ENCODE peak calls at places on chromosomes 12 and 14, in six cellular contexts. One of them, this sample, is unnamed.
A peak's percentile ranks its signal among the peaks of the same experiment; 100 is the strongest.

GRCh38 chr14:68949236-68949965 is 29.7 kb downstream of the ACTN1 start:
- DNase-seq in fibroblast of mammary gland: peak; percentile 41
- DNase-seq in GM06990: no peak
- DNase-seq in left ventricle myocardium inferior: no peak
- DNase-seq in AG04450: no peak
- DNase-seq in lower lobe of right lung: no peak
- DNase-seq in this sample: no peak

GRCh38 chr12:13165578-13166120 is 30.9 kb upstream of the EMP1 start:
- DNase-seq in fibroblast of mammary gland: peak; percentile 83
- DNase-seq in GM06990: no peak
- DNase-seq in left ventricle myocardium inferior: peak; percentile 54
- DNase-seq in AG04450: no peak
- DNase-seq in lower lobe of right lung: peak; percentile 81
- DNase-seq in this sample: no peak

GRCh38 chr12:86194721-86195120 is 61.5 kb downstream of the MGAT4C start:
- DNase-seq in fibroblast of mammary gland: no peak
- DNase-seq in GM06990: no peak
- DNase-seq in left ventricle myocardium inferior: no peak
- DNase-seq in AG04450: no peak
- DNase-seq in lower lobe of right lung: no peak
- DNase-seq in this sample: no peak

GRCh38 chr12:112243255-112243965 is 118.0 kb downstream of the TRAFD1 start:
- DNase-seq in fibroblast of mammary gland: no peak
- DNase-seq in GM06990: peak; percentile 11
- DNase-seq in left ventricle myocardium inferior: no peak
- DNase-seq in AG04450: no peak
- DNase-seq in lower lobe of right lung: no peak
- DNase-seq in this sample: no peak

GRCh38 chr12:113261847-113262470 is 40.7 kb downstream of the TPCN1 start:
- DNase-seq in fibroblast of mammary gland: no peak
- DNase-seq in GM06990: no peak
- DNase-seq in left ventricle myocardium inferior: no peak
- DNase-seq in AG04450: no peak
- DNase-seq in lower lobe of right lung: no peak
- DNase-seq in this sample: no peak

GRCh38 chr12:112362309-112362708 is 19.9 kb downstream of the HECTD4 start:
- DNase-seq in fibroblast of mammary gland: no peak
- DNase-seq in GM06990: no peak
- DNase-seq in left ventricle myocardium inferior: no peak
- DNase-seq in AG04450: no peak
- DNase-seq in lower lobe of right lung: no peak
- DNase-seq in this sample: no peak

GRCh38 chr14:68968051-68968450 is 11.1 kb downstream of the ACTN1 start:
- DNase-seq in fibroblast of mammary gland: no peak
- DNase-seq in GM06990: no peak
- DNase-seq in left ventricle myocardium inferior: no peak
- DNase-seq in AG04450: no peak
- DNase-seq in lower lobe of right lung: no peak
- DNase-seq in this sample: no peak

GRCh38 chr12:21993438-21993981 is 52.3 kb upstream of the ABCC9 start:
- DNase-seq in fibroblast of mammary gland: no peak
- DNase-seq in GM06990: no peak
- DNase-seq in left ventricle myocardium inferior: no peak
- DNase-seq in AG04450: no peak
- DNase-seq in lower lobe of right lung: no peak
- DNase-seq in this sample: no peak

GRCh38 chr14:91361236-91361811 is 56.3 kb downstream of the CCDC88C start:
- DNase-seq in fibroblast of mammary gland: peak; percentile 61
- DNase-seq in GM06990: no peak
- DNase-seq in left ventricle myocardium inferior: no peak
- DNase-seq in AG04450: no peak
- DNase-seq in lower lobe of right lung: peak; percentile 72
- DNase-seq in this sample: no peak

GRCh38 chr12:85301054-85301453 is 21.0 kb downstream of the ALX1 start:
- DNase-seq in fibroblast of mammary gland: no peak
- DNase-seq in GM06990: no peak
- DNase-seq in left ventricle myocardium inferior: no peak
- DNase-seq in AG04450: no peak
- DNase-seq in lower lobe of right lung: no peak
- DNase-seq in this sample: no peak

GRCh38 chr12:102543494-102543893 is 63.1 kb upstream of the IGF1 start:
- DNase-seq in fibroblast of mammary gland: no peak
- DNase-seq in GM06990: no peak
- DNase-seq in left ventricle myocardium inferior: no peak
- DNase-seq in AG04450: no peak
- DNase-seq in lower lobe of right lung: no peak
- DNase-seq in this sample: no peak

GRCh38 chr14:70784886-70785285 is 24.4 kb downstream of the MAP3K9 start:
- DNase-seq in fibroblast of mammary gland: no peak
- DNase-seq in GM06990: no peak
- DNase-seq in left ventricle myocardium inferior: no peak
- DNase-seq in AG04450: no peak
- DNase-seq in lower lobe of right lung: no peak
- DNase-seq in this sample: no peak

GRCh38 chr12:76137611-76138010 is 53.1 kb upstream of the NAP1L1 start:
- DNase-seq in fibroblast of mammary gland: no peak
- DNase-seq in GM06990: no peak
- DNase-seq in left ventricle myocardium inferior: no peak
- DNase-seq in AG04450: no peak
- DNase-seq in lower lobe of right lung: no peak
- DNase-seq in this sample: peak; percentile 67

GRCh38 chr12:8722286-8722685 is 24.5 kb downstream of the RIMKLB start:
- DNase-seq in fibroblast of mammary gland: no peak
- DNase-seq in GM06990: no peak
- DNase-seq in left ventricle myocardium inferior: no peak
- DNase-seq in AG04450: no peak
- DNase-seq in lower lobe of right lung: no peak
- DNase-seq in this sample: no peak

GRCh38 chr12:26125451-26126339 is 858 bp upstream of the BHLHE41 start:
- DNase-seq in fibroblast of mammary gland: peak; percentile 68
- DNase-seq in GM06990: peak; percentile 65
- DNase-seq in left ventricle myocardium inferior: peak; percentile 76
- DNase-seq in AG04450: no peak
- DNase-seq in lower lobe of right lung: peak; percentile 81
- DNase-seq in this sample: peak; percentile 24

GRCh38 chr12:26124491-26125450 is at the start of gene BHLHE41:
- DNase-seq in fibroblast of mammary gland: peak; percentile 30
- DNase-seq in GM06990: peak; percentile 39
- DNase-seq in left ventricle myocardium inferior: peak; percentile 84
- DNase-seq in AG04450: no peak
- DNase-seq in lower lobe of right lung: peak; percentile 86
- DNase-seq in this sample: no peak

GRCh38 chr12:26127404-26127803 is 2.6 kb upstream of the BHLHE41 start:
- DNase-seq in fibroblast of mammary gland: no peak
- DNase-seq in GM06990: no peak
- DNase-seq in left ventricle myocardium inferior: no peak
- DNase-seq in AG04450: no peak
- DNase-seq in lower lobe of right lung: no peak
- DNase-seq in this sample: no peak

GRCh38 chr12:26128180-26128579 is 3.3 kb upstream of the BHLHE41 start:
- DNase-seq in fibroblast of mammary gland: peak; percentile 20
- DNase-seq in GM06990: no peak
- DNase-seq in left ventricle myocardium inferior: no peak
- DNase-seq in AG04450: no peak
- DNase-seq in lower lobe of right lung: no peak
- DNase-seq in this sample: no peak

DNA sequence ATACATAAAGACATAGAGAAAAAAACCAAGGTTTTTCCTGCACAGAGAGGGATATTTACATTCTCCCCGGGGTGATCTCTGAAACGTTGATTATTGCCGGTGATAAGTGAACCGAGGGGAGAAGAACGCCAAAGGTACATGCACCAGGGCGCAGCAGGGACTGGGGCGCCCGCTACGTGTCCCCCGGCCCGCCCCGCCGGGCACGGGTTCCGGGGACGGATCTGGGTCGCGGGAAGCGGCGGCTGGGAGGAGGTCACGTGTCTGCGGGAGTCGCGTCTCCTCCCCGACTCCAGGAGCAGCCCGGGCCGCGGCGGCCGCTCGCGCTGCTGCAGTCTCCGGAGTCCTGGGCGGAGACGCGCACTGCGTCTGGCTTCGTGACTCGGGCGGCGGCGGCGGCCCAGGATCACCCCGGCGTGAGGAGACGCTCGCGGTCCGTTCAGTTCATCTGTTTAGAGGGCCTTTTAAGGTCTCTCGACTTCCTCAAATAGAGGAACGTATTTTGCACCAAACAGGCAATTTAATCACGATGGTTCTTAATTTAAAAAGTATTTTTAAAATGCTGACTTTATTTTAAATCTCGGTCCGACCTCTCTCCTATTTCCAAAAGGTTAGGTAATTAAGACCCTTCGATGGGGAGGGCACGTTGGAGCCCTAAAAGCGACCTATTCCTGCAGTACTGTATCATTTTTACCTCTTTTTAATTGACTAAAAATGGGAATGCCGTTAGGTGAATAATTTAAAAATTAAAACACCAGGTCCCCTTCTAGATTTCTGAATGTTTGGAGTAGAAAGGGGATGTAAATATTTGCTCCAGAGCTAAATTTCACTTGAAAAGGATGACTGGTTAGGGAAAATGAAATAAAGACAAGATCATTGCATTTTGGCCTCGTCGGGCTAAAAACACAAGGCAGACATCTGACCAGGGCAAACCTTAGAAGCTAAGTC is 1.8 kb upstream of the BHLHE41 start:
- DNase-seq in fibroblast of mammary gland: peak; percentile 79
- DNase-seq in GM06990: peak; percentile 67
- DNase-seq in left ventricle myocardium inferior: peak; percentile 89
- DNase-seq in AG04450: no peak
- DNase-seq in lower lobe of right lung: peak; percentile 89
- DNase-seq in this sample: no peak
- H3K4me3 ChIP-seq in fibroblast of mammary gland: peak overlapping the region; percentile 69
- H3K4me3 ChIP-seq in GM06990: peak overlapping the region; percentile 65
- H3K4me3 ChIP-seq in left ventricle myocardium inferior: peak overlapping the region; percentile 70
- H3K4me3 ChIP-seq in AG04450: peak overlapping the region; percentile 75
- H3K4me3 ChIP-seq in lower lobe of right lung: peak overlapping the region; percentile 62
- H3K4me3 ChIP-seq in this sample: peak overlapping the region; percentile 69

GRCh38 chr12:49622501-49623141 is 740 bp upstream of the PRPF40B start:
- DNase-seq in fibroblast of mammary gland: peak; percentile 23
- DNase-seq in GM06990: peak; percentile 80
- DNase-seq in left ventricle myocardium inferior: no peak
- DNase-seq in AG04450: no peak
- DNase-seq in lower lobe of right lung: no peak
- DNase-seq in this sample: no peak

GRCh38 chr12:49624919-49625577 is 1.7 kb downstream of the PRPF40B start:
- DNase-seq in fibroblast of mammary gland: peak; percentile 43
- DNase-seq in GM06990: no peak
- DNase-seq in left ventricle myocardium inferior: no peak
- DNase-seq in AG04450: no peak
- DNase-seq in lower lobe of right lung: no peak
- DNase-seq in this sample: no peak

GRCh38 chr12:49621651-49622500 is 1.5 kb upstream of the PRPF40B start:
- DNase-seq in fibroblast of mammary gland: no peak
- DNase-seq in GM06990: peak; percentile 61
- DNase-seq in left ventricle myocardium inferior: no peak
- DNase-seq in AG04450: no peak
- DNase-seq in lower lobe of right lung: no peak
- DNase-seq in this sample: no peak

GRCh38 chr12:49626169-49626835 is 2.9 kb downstream of the PRPF40B start:
- DNase-seq in fibroblast of mammary gland: peak; percentile 20
- DNase-seq in GM06990: no peak
- DNase-seq in left ventricle myocardium inferior: no peak
- DNase-seq in AG04450: no peak
- DNase-seq in lower lobe of right lung: no peak
- DNase-seq in this sample: no peak

GRCh38 chr12:49623142-49623899 is at the start of gene PRPF40B:
- DNase-seq in fibroblast of mammary gland: peak; percentile 68
- DNase-seq in GM06990: peak; percentile 87
- DNase-seq in left ventricle myocardium inferior: peak; percentile 90
- DNase-seq in AG04450: peak; percentile 30
- DNase-seq in lower lobe of right lung: peak; percentile 91
- DNase-seq in this sample: no peak
- TF ChIP-seq CTCF in fibroblast of mammary gland: no peak
- TF ChIP-seq CTCF in GM06990: peak; percentile 32
- TF ChIP-seq CTCF in left ventricle myocardium inferior: peak; percentile 58
- TF ChIP-seq CTCF in AG04450: peak; percentile 44
- TF ChIP-seq CTCF in lower lobe of right lung: peak; percentile 29
- TF ChIP-seq CTCF in this sample: peak; percentile 75

GRCh38 chr12:32402170-32402569 is 2.8 kb downstream of the FGD4 start:
- DNase-seq in fibroblast of mammary gland: no peak
- DNase-seq in GM06990: no peak
- DNase-seq in left ventricle myocardium inferior: no peak
- DNase-seq in AG04450: no peak
- DNase-seq in lower lobe of right lung: no peak
- DNase-seq in this sample: no peak

GRCh38 chr12:32399045-32399372 is 349 bp upstream of the FGD4 start:
- DNase-seq in fibroblast of mammary gland: no peak
- DNase-seq in GM06990: no peak
- DNase-seq in left ventricle myocardium inferior: no peak
- DNase-seq in AG04450: no peak
- DNase-seq in lower lobe of right lung: no peak
- DNase-seq in this sample: no peak

GRCh38 chr12:32400114-32400672 is 835 bp downstream of the FGD4 start:
- DNase-seq in fibroblast of mammary gland: no peak
- DNase-seq in GM06990: no peak
- DNase-seq in left ventricle myocardium inferior: no peak
- DNase-seq in AG04450: no peak
- DNase-seq in lower lobe of right lung: no peak
- DNase-seq in this sample: no peak

GRCh38 chr12:32399373-32400113 is at the start of gene FGD4:
- DNase-seq in fibroblast of mammary gland: peak; percentile 66
- DNase-seq in GM06990: peak; percentile 73
- DNase-seq in left ventricle myocardium inferior: peak; percentile 90
- DNase-seq in AG04450: peak; percentile 13
- DNase-seq in lower lobe of right lung: peak; percentile 95
- DNase-seq in this sample: no peak

DNA sequence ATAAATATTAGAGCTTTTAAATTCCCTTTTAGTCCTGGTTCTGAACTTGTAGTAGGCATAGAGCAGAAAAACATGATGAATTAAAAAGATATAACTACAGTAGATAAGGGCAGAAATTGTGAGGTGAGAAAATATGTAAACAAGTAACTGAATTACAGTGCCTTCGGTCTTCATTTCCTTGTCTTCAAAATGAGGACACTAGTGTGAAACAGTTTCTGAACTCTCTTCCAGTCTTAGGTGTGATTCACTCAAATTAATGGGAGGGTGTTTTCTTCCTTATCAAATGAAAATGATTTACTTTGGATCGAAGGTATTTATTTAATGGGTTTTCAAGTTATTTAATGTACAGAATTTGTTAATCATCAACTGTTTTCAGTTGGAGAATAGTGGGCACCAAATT is 1.5 kb downstream of the FGD4 start:
- DNase-seq in fibroblast of mammary gland: no peak
- DNase-seq in GM06990: no peak
- DNase-seq in left ventricle myocardium inferior: no peak
- DNase-seq in AG04450: no peak
- DNase-seq in lower lobe of right lung: no peak
- DNase-seq in this sample: no peak
- H3K4me3 ChIP-seq in fibroblast of mammary gland: no peak overlapping the region
- H3K4me3 ChIP-seq in GM06990: no peak overlapping the region
- H3K4me3 ChIP-seq in left ventricle myocardium inferior: peak overlapping the region; percentile 97
- H3K4me3 ChIP-seq in AG04450: no peak overlapping the region
- H3K4me3 ChIP-seq in lower lobe of right lung: peak overlapping the region; percentile 91
- H3K4me3 ChIP-seq in this sample: no peak overlapping the region

DNA sequence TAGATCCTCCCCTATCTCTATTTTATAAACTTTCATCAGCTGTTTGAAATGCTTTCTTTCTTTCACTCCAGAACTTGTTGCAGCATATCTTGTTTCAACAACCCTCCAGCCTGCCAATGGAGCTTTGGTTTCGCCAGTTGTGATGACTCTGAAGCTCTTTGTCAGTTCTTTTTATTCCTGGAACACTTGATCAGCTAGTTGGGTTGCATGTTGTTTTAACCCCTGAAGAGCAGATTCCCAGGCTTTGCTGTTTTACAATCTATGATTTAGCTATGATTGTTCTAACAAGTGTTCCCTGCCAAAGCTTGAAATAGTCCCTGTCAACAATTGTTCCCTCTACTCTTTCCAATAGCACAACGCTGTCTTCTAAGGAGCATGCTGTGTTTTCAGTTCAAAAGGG is 50.6 kb upstream of the FUT8 start:
- DNase-seq in fibroblast of mammary gland: peak; percentile 88
- DNase-seq in GM06990: no peak
- DNase-seq in left ventricle myocardium inferior: peak; percentile 26
- DNase-seq in AG04450: peak; percentile 73
- DNase-seq in lower lobe of right lung: no peak
- DNase-seq in this sample: peak; percentile 42
- TF ChIP-seq CTCF in fibroblast of mammary gland: no peak
- TF ChIP-seq CTCF in GM06990: no peak
- TF ChIP-seq CTCF in left ventricle myocardium inferior: no peak
- TF ChIP-seq CTCF in AG04450: no peak
- TF ChIP-seq CTCF in lower lobe of right lung: no peak
- TF ChIP-seq CTCF in this sample: no peak

This sample was measured in AG04449.